ENCODE peak calls at places on chromosome 11, in ten cellular contexts. V is AG09309; X is choroid plexus epithelial cell; D is fibroblast of the aortic adventitia; M is fibroblast of mammary gland; Y is CD8-positive, alpha-beta memory T cell; T is cardiac fibroblast; C is breast epithelium; I is suprapubic skin; B is right cardiac atrium. W is an unnamed sample.

GRCh38 chr11:103051158-103051801 is 40.7 kb downstream of the DCUN1D5 start:
- DNase-seq in V (no peak), X (no peak), D (no peak), M (no peak), Y (no peak), T (no peak), C (no peak), I (no peak), B (no peak), W (no peak)

GRCh38 chr11:121898913-121899312 is 217.1 kb downstream of the BLID start:
- DNase-seq in V (no peak), X (no peak), D (no peak), M (peak; percentile 18), Y (no peak), T (no peak), C (no peak), I (no peak), B (no peak), W (no peak)

GRCh38 chr11:19160839-19161238 is 40.9 kb downstream of the CSRP3 start:
- DNase-seq in V (no peak), X (no peak), D (peak; percentile 28), M (no peak), Y (no peak), T (peak; percentile 6), C (no peak), I (no peak), B (no peak), W (no peak)

GRCh38 chr11:13551834-13552233 is 56.0 kb upstream of the PTH start:
- DNase-seq in V (no peak), X (no peak), D (no peak), M (no peak), Y (no peak), T (no peak), C (no peak), I (no peak), B (no peak), W (no peak)

GRCh38 chr11:44709281-44709562 is 17.5 kb upstream of the TSPAN18 start:
- DNase-seq in V (no peak), X (no peak), D (no peak), M (peak; percentile 31), Y (no peak), T (no peak), C (no peak), I (no peak), B (no peak), W (no peak)

GRCh38 chr11:32870676-32871075 is 21.9 kb upstream of the QSER1 start:
- DNase-seq in V (no peak), X (peak; percentile 18), D (no peak), M (no peak), Y (no peak), T (no peak), C (no peak), I (no peak), B (no peak), W (no peak)

GRCh38 chr11:131464024-131464423 is 93.6 kb downstream of the NTM start:
- DNase-seq in V (no peak), X (no peak), D (no peak), M (no peak), Y (no peak), T (no peak), C (no peak), I (no peak), B (no peak), W (no peak)

GRCh38 chr11:59152312-59152967 is 9.8 kb downstream of the FAM111A start:
- DNase-seq in V (no peak), X (no peak), D (no peak), M (no peak), Y (no peak), T (no peak), C (no peak), I (no peak), B (no peak), W (no peak)

DNA sequence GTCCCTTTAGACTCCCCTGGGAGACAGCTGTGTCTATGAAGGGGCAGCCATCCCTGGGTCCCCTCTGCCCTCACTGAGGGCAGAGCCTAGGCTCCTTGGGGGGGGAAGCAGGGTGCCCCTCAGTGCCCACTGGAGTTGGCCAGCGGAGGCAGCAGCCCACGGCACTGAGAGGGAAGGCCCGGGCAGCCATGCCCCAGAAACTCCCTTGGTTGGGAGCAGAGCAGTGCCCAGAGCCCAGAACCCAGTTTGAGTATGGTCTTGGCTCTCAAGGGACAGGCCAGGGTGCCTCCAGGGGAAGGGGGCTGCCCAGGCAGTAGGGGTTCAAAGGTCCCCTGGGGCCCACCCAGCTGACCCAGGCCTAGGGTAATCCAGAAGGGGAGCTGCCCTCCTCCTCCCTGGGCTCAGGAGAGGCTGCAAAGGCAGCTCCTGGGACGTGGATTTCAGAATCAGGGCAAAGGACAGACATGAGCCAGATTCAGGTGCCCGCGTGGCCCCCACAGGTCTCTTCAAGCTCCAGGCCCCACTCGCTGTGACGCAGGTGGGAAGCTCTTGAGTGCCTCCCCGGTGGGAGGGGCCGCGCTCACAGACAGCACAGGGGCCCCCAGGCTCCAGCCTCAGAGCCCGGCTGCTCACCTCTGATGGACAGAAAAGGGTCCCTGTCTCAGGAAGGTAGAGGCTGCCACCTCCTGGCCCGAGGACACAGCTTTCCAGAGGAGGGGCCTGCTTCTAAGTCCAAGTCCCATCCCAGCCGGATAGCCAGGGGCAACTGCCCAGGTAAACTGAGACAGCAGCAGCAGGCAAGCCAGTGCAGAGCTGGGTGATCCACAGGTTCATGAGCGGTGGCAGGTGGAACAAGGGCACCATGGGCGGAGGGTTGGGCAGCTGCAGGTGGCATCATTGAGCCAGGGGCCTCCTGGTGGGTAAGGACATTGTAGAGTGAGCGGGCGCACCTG is 2.6 kb downstream of the C11orf21 start:
- DNase-seq in V (no peak), X (peak; percentile 36), D (no peak), M (no peak), Y (no peak), T (peak; percentile 6), C (peak; percentile 39), I (peak; percentile 77), B (no peak), W (no peak)
- H3K4me3 ChIP-seq in V (no peak overlapping the region), X (no peak overlapping the region), D (no peak overlapping the region), M (no peak overlapping the region), Y (no peak overlapping the region), T (no peak overlapping the region), C (no peak overlapping the region), I (no peak overlapping the region), B (no peak overlapping the region), W (no peak overlapping the region)

GRCh38 chr11:111300569-111300968 is 2.2 kb downstream of the POU2AF3 start:
- DNase-seq in V (no peak), X (no peak), D (no peak), M (no peak), Y (no peak), T (no peak), C (no peak), I (no peak), B (no peak), W (no peak)

GRCh38 chr11:111297696-111298095 is 650 bp upstream of the POU2AF3 start:
- DNase-seq in V (no peak), X (no peak), D (no peak), M (no peak), Y (no peak), T (no peak), C (no peak), I (no peak), B (no peak), W (no peak)

GRCh38 chr11:111298466-111299110 is at the start of gene POU2AF3:
- DNase-seq in V (no peak), X (no peak), D (no peak), M (no peak), Y (no peak), T (no peak), C (no peak), I (no peak), B (no peak), W (no peak)

GRCh38 chr11:111301004-111301839 is 2.9 kb downstream of the POU2AF3 start:
- DNase-seq in V (no peak), X (no peak), D (no peak), M (no peak), Y (no peak), T (no peak), C (no peak), I (no peak), B (no peak), W (no peak)

DNA sequence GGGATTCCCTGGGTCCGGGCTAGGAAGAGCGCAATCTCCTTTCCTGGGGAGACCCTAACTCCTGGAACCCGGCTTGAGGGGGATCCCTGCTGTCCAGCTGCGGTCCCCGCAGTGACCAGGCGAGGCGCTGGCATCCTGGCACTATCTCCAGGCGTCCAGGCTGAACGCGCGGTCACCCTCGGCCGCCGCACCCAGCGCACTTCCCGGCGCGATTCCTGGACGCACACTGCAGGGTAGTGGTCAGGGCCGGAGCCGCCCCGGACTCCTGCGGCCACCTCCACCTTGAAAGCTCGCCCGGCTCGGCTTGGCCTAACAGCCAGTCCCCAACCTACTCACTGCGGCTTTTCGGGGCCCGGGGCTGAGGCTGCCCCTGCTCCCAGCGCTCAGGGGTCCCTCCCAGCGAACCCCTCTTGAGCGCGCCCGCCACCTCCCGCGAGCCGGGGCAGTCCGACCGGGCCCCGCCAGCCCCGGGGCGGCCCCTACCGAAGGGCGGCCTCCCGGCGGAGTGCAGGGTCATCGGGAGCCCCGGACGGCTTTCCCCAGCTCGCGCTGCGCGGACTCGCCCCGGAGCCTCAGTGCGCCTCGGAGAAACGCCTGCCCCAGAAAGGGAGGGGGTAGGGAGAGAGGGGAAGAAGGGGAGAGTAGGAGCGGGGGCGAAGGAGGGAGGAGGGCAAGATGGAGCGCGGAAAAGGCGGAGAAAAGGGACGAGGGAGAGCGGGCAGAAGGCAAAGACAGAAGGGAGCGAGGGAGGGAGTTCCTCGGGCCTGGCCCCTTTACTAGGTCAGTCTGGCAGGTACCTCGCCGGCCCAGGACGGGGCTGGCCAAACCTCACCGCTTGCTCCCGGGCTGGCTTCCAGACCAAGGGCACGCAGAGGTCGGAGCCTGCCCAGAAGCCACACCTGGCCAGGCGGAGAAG is 1.0 kb downstream of the POU2AF3 start:
- DNase-seq in V (no peak), X (peak; percentile 22), D (peak; percentile 47), M (peak; percentile 33), Y (no peak), T (peak; percentile 25), C (peak; percentile 47), I (no peak), B (peak; percentile 87), W (no peak)
- H3K4me3 ChIP-seq in V (peak overlapping the region; percentile 52), X (peak overlapping the region; percentile 58), D (peak overlapping the region; percentile 71), M (peak overlapping the region; percentile 52), Y (no peak overlapping the region), T (peak overlapping the region; percentile 45), C (peak overlapping the region; percentile 66), I (peak overlapping the region; percentile 59), B (peak overlapping the region; percentile 57), W (peak overlapping the region; percentile 93)

GRCh38 chr11:62505112-62505783 is 41.4 kb downstream of the AHNAK start:
- DNase-seq in V (no peak), X (no peak), D (no peak), M (no peak), Y (no peak), T (peak; percentile 24), C (no peak), I (no peak), B (peak; percentile 84), W (no peak)
- H3K4me3 ChIP-seq in V (no peak overlapping the region), X (peak overlapping the region; percentile 44), D (no peak overlapping the region), M (peak overlapping the region; percentile 9), Y (no peak overlapping the region), T (peak overlapping the region; percentile 16), C (peak overlapping the region; percentile 29), I (peak overlapping the region; percentile 35), B (peak overlapping the region; percentile 50), W (peak overlapping the region; percentile 71)

GRCh38 chr11:66869471-66869870 is 12.6 kb downstream of the LRFN4 start:
- DNase-seq in V (no peak), X (no peak), D (no peak), M (no peak), Y (no peak), T (no peak), C (no peak), I (no peak), B (no peak), W (no peak)
- H3K4me3 ChIP-seq in V (no peak overlapping the region), X (no peak overlapping the region), D (no peak overlapping the region), M (no peak overlapping the region), Y (no peak overlapping the region), T (no peak overlapping the region), C (no peak overlapping the region), I (no peak overlapping the region), B (no peak overlapping the region), W (no peak overlapping the region)

GRCh38 chr11:84923489-84923888 is 703.7 kb downstream of the DLG2 start:
- DNase-seq in V (no peak), X (no peak), D (no peak), M (no peak), Y (no peak), T (no peak), C (no peak), I (no peak), B (no peak), W (no peak)
- H3K4me3 ChIP-seq in V (no peak overlapping the region), X (no peak overlapping the region), D (no peak overlapping the region), M (no peak overlapping the region), Y (no peak overlapping the region), T (no peak overlapping the region), C (no peak overlapping the region), I (no peak overlapping the region), B (no peak overlapping the region), W (peak overlapping the region; percentile 46)

W was measured in thoracic aorta.